ENCODE peak calls at places on chromosomes 16 and 17, in eight cellular contexts. B is left lung; Q is aorta; S is prostate gland; R is CD8-positive, alpha-beta memory T cell; T is lung; X is IMR-90; W is mammary epithelial cell. C is an unnamed sample.

GRCh38 chr17:8800656-8801055 is 1.5 kb upstream of the MFSD6L start:
- DNase-seq in W (peak; percentile 23), S (no peak), B (no peak), T (no peak), R (no peak), Q (no peak), X (no peak), C (no peak)

GRCh38 chr16:22186517-22186916 is 19.6 kb upstream of the EEF2K start:
- DNase-seq in T (no peak), Q (no peak), S (no peak), X (no peak), W (no peak), R (no peak), B (no peak), C (no peak)

GRCh38 chr16:72760581-72760980 is 287.3 kb downstream of the ZFHX3 start:
- DNase-seq in T (no peak), X (no peak), W (no peak), R (no peak), S (no peak), Q (no peak), B (no peak), C (no peak)

GRCh38 chr16:67719778-67720144 is 645 bp upstream of the GFOD2 start:
- DNase-seq in R (no peak), W (peak; percentile 20), B (peak; percentile 47), X (peak; percentile 63), S (peak; percentile 21), T (no peak), Q (peak; percentile 40), C (no peak)

GRCh38 chr16:80976946-80977345 is 29.7 kb downstream of the CMC2 start:
- DNase-seq in S (no peak), X (peak; percentile 40), Q (no peak), W (peak; percentile 32), T (no peak), B (no peak), R (no peak), C (no peak)

GRCh38 chr17:74309902-74310301 is 16.1 kb upstream of the KIF19 start:
- DNase-seq in Q (no peak), T (no peak), X (no peak), R (no peak), S (no peak), B (no peak), W (no peak), C (no peak)

GRCh38 chr16:31712064-31712540 is 161.5 kb upstream of the ZNF267 start:
- DNase-seq in W (no peak), S (no peak), T (peak; percentile 19), B (no peak), X (no peak), R (no peak), Q (no peak), C (no peak)

GRCh38 chr17:8611135-8611534 is 19.4 kb downstream of the MYH10 start:
- DNase-seq in S (peak; percentile 16), X (no peak), T (no peak), Q (no peak), B (no peak), R (no peak), W (peak; percentile 28), C (no peak)

GRCh38 chr17:74975943-74976342 is 3.4 kb upstream of the HID1 start:
- DNase-seq in B (no peak), W (no peak), R (no peak), T (no peak), X (no peak), S (no peak), Q (no peak), C (no peak)

GRCh38 chr16:65524997-65525396 is 403.1 kb upstream of the CDH11 start:
- DNase-seq in X (peak; percentile 97), S (no peak), W (no peak), Q (no peak), B (peak; percentile 37), R (no peak), T (no peak), C (no peak)

GRCh38 chr17:22409160-22409751 is 716.9 kb downstream of the KCNJ18 start:
- DNase-seq in X (no peak), R (no peak), Q (peak; percentile 75), T (no peak), W (no peak), B (no peak), S (no peak), C (no peak)
- H3K9me3 ChIP-seq in X (peaks cover 35% of the 10 kb centered on the region), R (no peaks in the 10 kb centered on the region), Q (peaks cover 5% of the 10 kb centered on the region), T (no peaks in the 10 kb centered on the region), W (peaks cover 40% of the 10 kb centered on the region), B (no peaks in the 10 kb centered on the region), S (no peaks in the 10 kb centered on the region), C (no peaks in the 10 kb centered on the region)

DNA sequence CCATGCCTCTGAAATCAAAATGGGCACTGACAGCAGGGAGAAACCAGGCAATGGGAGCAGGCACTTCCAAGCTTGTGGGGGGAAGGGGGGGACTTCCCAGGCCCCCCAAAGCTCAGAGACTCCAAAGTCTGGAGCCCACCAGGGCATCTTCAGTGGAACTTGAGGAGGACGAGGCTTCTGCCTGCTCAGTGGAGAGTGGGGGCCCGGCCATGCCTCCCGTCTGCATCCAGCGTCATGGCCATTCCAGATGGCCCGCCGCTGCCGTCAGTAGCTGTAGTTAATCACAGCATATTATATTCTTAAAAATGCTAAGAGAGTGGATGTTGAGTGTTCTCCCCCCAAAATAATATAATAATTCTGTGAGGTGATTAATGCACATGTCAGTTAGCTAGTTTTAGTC is 315.2 kb downstream of the KCNJ2 start:
- DNase-seq in W (no peak), R (no peak), B (no peak), X (no peak), Q (no peak), S (no peak), T (no peak), C (no peak)
- H3K9me3 ChIP-seq in W (no peaks in the 10 kb centered on the region), R (no peaks in the 10 kb centered on the region), B (no peaks in the 10 kb centered on the region), X (peaks cover 9% of the 10 kb centered on the region), Q (peaks cover 4% of the 10 kb centered on the region), S (no peaks in the 10 kb centered on the region), T (no peaks in the 10 kb centered on the region), C (no peaks in the 10 kb centered on the region)

DNA sequence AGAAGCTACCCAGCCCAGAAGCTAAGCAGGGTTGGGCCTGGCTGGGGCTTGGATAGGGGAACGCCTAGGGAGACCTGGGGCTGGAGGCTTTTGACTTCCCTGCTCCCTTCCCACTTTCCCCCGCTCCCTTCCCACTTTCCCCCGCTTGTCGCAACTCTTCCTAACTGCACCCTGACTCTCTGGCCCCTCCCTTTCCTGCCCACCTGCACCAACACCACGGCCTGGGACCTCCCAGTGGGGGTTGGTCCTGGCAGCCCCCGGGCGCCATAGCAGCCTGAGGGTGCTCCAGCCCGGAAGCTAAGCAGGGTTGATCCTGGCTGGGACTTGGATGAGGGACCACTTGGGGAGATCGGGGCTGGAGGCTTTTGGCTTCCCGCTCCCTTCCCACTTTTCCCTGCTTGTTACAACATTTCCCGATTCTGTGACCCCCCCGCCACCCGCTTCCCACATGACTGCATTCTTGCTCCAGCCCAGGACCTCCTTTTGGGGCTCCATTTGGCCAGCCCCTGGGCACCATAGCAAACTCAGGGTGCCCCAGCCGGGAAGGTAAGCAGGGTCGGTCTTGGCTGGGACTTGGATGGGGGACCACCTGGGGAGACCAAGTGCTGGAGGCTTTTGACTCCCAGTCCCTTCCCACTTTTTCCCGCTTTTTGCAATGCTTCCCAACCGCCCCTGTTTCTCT is 2287.0 kb downstream of the TP53TG3F start:
- DNase-seq in S (no peak), B (no peak), W (no peak), R (no peak), T (peak; percentile 26), X (no peak), Q (no peak), C (peak; percentile 91)
- H3K9me3 ChIP-seq in S (no peaks in the 10 kb centered on the region), B (no peaks in the 10 kb centered on the region), W (peaks cover 22% of the 10 kb centered on the region), R (no peaks in the 10 kb centered on the region), T (no peaks in the 10 kb centered on the region), X (peaks cover 35% of the 10 kb centered on the region), Q (peaks cover 2% of the 10 kb centered on the region), C (no peaks in the 10 kb centered on the region)

GRCh38 chr16:85785927-85786326 is 13.4 kb downstream of the EMC8 start:
- DNase-seq in X (peak; percentile 74), Q (no peak), S (no peak), R (no peak), T (no peak), W (no peak), B (no peak), C (no peak)

GRCh38 chr16:85793662-85794298 is 5.6 kb downstream of the EMC8 start:
- DNase-seq in R (no peak), Q (no peak), B (no peak), S (no peak), X (no peak), W (no peak), T (no peak), C (no peak)

GRCh38 chr16:85789773-85790172 is 9.6 kb downstream of the EMC8 start:
- DNase-seq in B (no peak), W (no peak), Q (no peak), R (no peak), T (no peak), X (no peak), S (no peak), C (no peak)

GRCh38 chr16:85784813-85785212 is 14.5 kb downstream of the EMC8 start:
- DNase-seq in B (no peak), S (no peak), X (no peak), T (no peak), R (no peak), Q (no peak), W (no peak), C (no peak)

GRCh38 chr16:85788819-85789218 is 10.5 kb downstream of the EMC8 start:
- DNase-seq in B (no peak), S (no peak), T (no peak), R (no peak), X (no peak), Q (no peak), W (no peak), C (no peak)
- H3K9me3 ChIP-seq in B (no peaks in the 10 kb centered on the region), S (no peaks in the 10 kb centered on the region), T (no peaks in the 10 kb centered on the region), R (no peaks in the 10 kb centered on the region), X (no peaks in the 10 kb centered on the region), Q (no peaks in the 10 kb centered on the region), W (no peaks in the 10 kb centered on the region), C (no peaks in the 10 kb centered on the region)

DNA sequence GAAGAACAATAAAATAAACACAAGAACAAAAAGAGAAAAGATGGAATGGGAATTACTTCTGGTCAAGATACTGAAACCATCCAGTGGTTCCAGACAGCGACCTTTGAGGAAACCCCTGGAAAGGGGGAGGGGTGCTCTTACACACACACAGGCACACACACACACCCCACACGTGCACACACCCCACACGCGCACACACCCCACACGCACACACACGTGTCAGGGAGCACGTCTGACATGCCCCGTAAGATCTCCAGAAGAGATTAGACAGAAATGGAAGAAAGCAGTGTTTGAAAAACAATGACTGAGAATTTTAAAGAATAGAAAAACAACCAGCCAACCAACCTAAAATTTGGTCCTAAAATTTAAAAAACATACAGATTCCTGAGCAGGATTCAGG is 45.3 kb upstream of the FASN start:
- DNase-seq in W (no peak), Q (no peak), S (no peak), T (no peak), B (no peak), X (no peak), R (no peak), C (no peak)
- H3K9me3 ChIP-seq in W (no peaks in the 10 kb centered on the region), Q (no peaks in the 10 kb centered on the region), S (no peaks in the 10 kb centered on the region), T (no peaks in the 10 kb centered on the region), B (no peaks in the 10 kb centered on the region), X (no peaks in the 10 kb centered on the region), R (no peaks in the 10 kb centered on the region), C (no peaks in the 10 kb centered on the region)

GRCh38 chr16:59108374-59108773 is 374.3 kb upstream of the GOT2 start:
- DNase-seq in Q (no peak), X (no peak), W (no peak), B (no peak), T (no peak), R (no peak), S (no peak), C (no peak)
- H3K9me3 ChIP-seq in Q (no peaks in the 10 kb centered on the region), X (peaks cover 4% of the 10 kb centered on the region), W (peaks cover 10% of the 10 kb centered on the region), B (no peaks in the 10 kb centered on the region), T (no peaks in the 10 kb centered on the region), R (no peaks in the 10 kb centered on the region), S (no peaks in the 10 kb centered on the region), C (no peaks in the 10 kb centered on the region)

GRCh38 chr16:35749253-35750141 is 2290.1 kb downstream of the TP53TG3F start:
- DNase-seq in X (no peak), W (no peak), Q (no peak), S (no peak), B (no peak), T (peak; percentile 26), R (no peak), C (peak; percentile 65)
- H3K9me3 ChIP-seq in X (peaks cover 56% of the 10 kb centered on the region), W (peaks cover 27% of the 10 kb centered on the region), Q (no peaks in the 10 kb centered on the region), S (no peaks in the 10 kb centered on the region), B (no peaks in the 10 kb centered on the region), T (no peaks in the 10 kb centered on the region), R (no peaks in the 10 kb centered on the region), C (no peaks in the 10 kb centered on the region)